ENCODE peak calls at places on chromosomes 3 and 15, in seven cellular contexts. One of them, this sample, is unnamed.

GRCh38 chr3:159992601-159993000 is 4.0 kb downstream of the IL12A start:
- DNase-seq in stimulated activated CD4-positive, alpha-beta T cell treated with anti-CD3 and anti-CD28 coated beads, Interleukin-2, amount 100 ng/mL, for 48 hours: no peak
- DNase-seq in PC-3: no peak
- DNase-seq in T-helper 9 cell: no peak
- DNase-seq in stimulated activated naive CD4-positive, alpha-beta T cell: no peak
- DNase-seq in HFFc6: no peak
- DNase-seq in activated T-cell treated with anti-CD3 and anti-CD28 coated beads, Interleukin-2, amount 50 U/mL, for 4 hours: no peak
- DNase-seq in this sample: no peak

GRCh38 chr3:12477256-12477655 is 7.0 kb upstream of the TSEN2 start:
- DNase-seq in HFFc6: no peak
- DNase-seq in stimulated activated naive CD4-positive, alpha-beta T cell: no peak
- DNase-seq in stimulated activated CD4-positive, alpha-beta T cell treated with anti-CD3 and anti-CD28 coated beads, Interleukin-2, amount 100 ng/mL, for 48 hours: no peak
- DNase-seq in PC-3: no peak
- DNase-seq in activated T-cell treated with anti-CD3 and anti-CD28 coated beads, Interleukin-2, amount 50 U/mL, for 4 hours: no peak
- DNase-seq in T-helper 9 cell: no peak
- DNase-seq in this sample: no peak

GRCh38 chr3:132417695-132418520 is 606 bp downstream of the DNAJC13 start:
- DNase-seq in T-helper 9 cell: peak
- DNase-seq in HFFc6: peak
- DNase-seq in PC-3: peak
- DNase-seq in activated T-cell treated with anti-CD3 and anti-CD28 coated beads, Interleukin-2, amount 50 U/mL, for 4 hours: no peak
- DNase-seq in stimulated activated naive CD4-positive, alpha-beta T cell: no peak
- DNase-seq in stimulated activated CD4-positive, alpha-beta T cell treated with anti-CD3 and anti-CD28 coated beads, Interleukin-2, amount 100 ng/mL, for 48 hours: peak
- DNase-seq in this sample: peak

GRCh38 chr3:101518421-101518871 is 5.4 kb upstream of the SENP7 start:
- DNase-seq in T-helper 9 cell: peak
- DNase-seq in HFFc6: no peak
- DNase-seq in activated T-cell treated with anti-CD3 and anti-CD28 coated beads, Interleukin-2, amount 50 U/mL, for 4 hours: peak
- DNase-seq in stimulated activated CD4-positive, alpha-beta T cell treated with anti-CD3 and anti-CD28 coated beads, Interleukin-2, amount 100 ng/mL, for 48 hours: peak
- DNase-seq in stimulated activated naive CD4-positive, alpha-beta T cell: no peak
- DNase-seq in PC-3: peak
- DNase-seq in this sample: no peak

GRCh38 chr15:52557242-52557641 is 11.6 kb downstream of the ARPP19 start:
- DNase-seq in T-helper 9 cell: no peak
- DNase-seq in HFFc6: peak
- DNase-seq in PC-3: no peak
- DNase-seq in stimulated activated CD4-positive, alpha-beta T cell treated with anti-CD3 and anti-CD28 coated beads, Interleukin-2, amount 100 ng/mL, for 48 hours: no peak
- DNase-seq in stimulated activated naive CD4-positive, alpha-beta T cell: no peak
- DNase-seq in activated T-cell treated with anti-CD3 and anti-CD28 coated beads, Interleukin-2, amount 50 U/mL, for 4 hours: no peak
- DNase-seq in this sample: no peak

GRCh38 chr3:77042892-77043291 is 3.0 kb downstream of the ROBO2 start:
- DNase-seq in activated T-cell treated with anti-CD3 and anti-CD28 coated beads, Interleukin-2, amount 50 U/mL, for 4 hours: no peak
- DNase-seq in PC-3: peak
- DNase-seq in stimulated activated CD4-positive, alpha-beta T cell treated with anti-CD3 and anti-CD28 coated beads, Interleukin-2, amount 100 ng/mL, for 48 hours: no peak
- DNase-seq in stimulated activated naive CD4-positive, alpha-beta T cell: no peak
- DNase-seq in T-helper 9 cell: no peak
- DNase-seq in HFFc6: no peak
- DNase-seq in this sample: no peak

GRCh38 chr15:29938701-29939340 is 116.6 kb upstream of the TJP1 start:
- DNase-seq in T-helper 9 cell: no peak
- DNase-seq in stimulated activated CD4-positive, alpha-beta T cell treated with anti-CD3 and anti-CD28 coated beads, Interleukin-2, amount 100 ng/mL, for 48 hours: no peak
- DNase-seq in stimulated activated naive CD4-positive, alpha-beta T cell: no peak
- DNase-seq in activated T-cell treated with anti-CD3 and anti-CD28 coated beads, Interleukin-2, amount 50 U/mL, for 4 hours: no peak
- DNase-seq in HFFc6: no peak
- DNase-seq in PC-3: peak
- DNase-seq in this sample: no peak

GRCh38 chr15:41932511-41932910 is 38.7 kb upstream of the SPTBN5 start:
- DNase-seq in PC-3: no peak
- DNase-seq in T-helper 9 cell: no peak
- DNase-seq in activated T-cell treated with anti-CD3 and anti-CD28 coated beads, Interleukin-2, amount 50 U/mL, for 4 hours: no peak
- DNase-seq in HFFc6: no peak
- DNase-seq in stimulated activated naive CD4-positive, alpha-beta T cell: no peak
- DNase-seq in stimulated activated CD4-positive, alpha-beta T cell treated with anti-CD3 and anti-CD28 coated beads, Interleukin-2, amount 100 ng/mL, for 48 hours: no peak
- DNase-seq in this sample: no peak

GRCh38 chr15:89364741-89365450 is 30.3 kb upstream of the POLG start:
- DNase-seq in T-helper 9 cell: no peak
- DNase-seq in HFFc6: no peak
- DNase-seq in PC-3: no peak
- DNase-seq in stimulated activated CD4-positive, alpha-beta T cell treated with anti-CD3 and anti-CD28 coated beads, Interleukin-2, amount 100 ng/mL, for 48 hours: no peak
- DNase-seq in activated T-cell treated with anti-CD3 and anti-CD28 coated beads, Interleukin-2, amount 50 U/mL, for 4 hours: no peak
- DNase-seq in stimulated activated naive CD4-positive, alpha-beta T cell: no peak
- DNase-seq in this sample: no peak

GRCh38 chr3:128060473-128061381 is 8.5 kb downstream of the SEC61A1 start:
- DNase-seq in T-helper 9 cell: no peak
- DNase-seq in stimulated activated CD4-positive, alpha-beta T cell treated with anti-CD3 and anti-CD28 coated beads, Interleukin-2, amount 100 ng/mL, for 48 hours: no peak
- DNase-seq in HFFc6: peak
- DNase-seq in PC-3: peak
- DNase-seq in activated T-cell treated with anti-CD3 and anti-CD28 coated beads, Interleukin-2, amount 50 U/mL, for 4 hours: no peak
- DNase-seq in stimulated activated naive CD4-positive, alpha-beta T cell: no peak
- DNase-seq in this sample: no peak

This sample was measured in SK-N-MC.